ENCODE peak calls at places on chromosome 2, in six cellular contexts. U, Y, K, M, N and D are unnamed samples.

GRCh38 chr2:96527052-96527964 is 9.2 kb upstream of the ARID5A start:
- DNase-seq in U (no peak), Y (no peak), K (peak), M (peak), N (no peak), D (peak)

GRCh38 chr2:120150040-120150482 is 73.1 kb downstream of the TMEM185B start:
- DNase-seq in U (no peak), Y (no peak), K (no peak), M (no peak), N (no peak), D (no peak)

GRCh38 chr2:184589261-184589660 is 9.1 kb upstream of the ZNF804A start:
- DNase-seq in U (no peak), Y (no peak), K (no peak), M (no peak), N (no peak), D (no peak)

GRCh38 chr2:232525796-232526195 is at the start of gene CHRND:
- DNase-seq in U (peak), Y (peak), K (no peak), M (no peak), N (no peak), D (no peak)

GRCh38 chr2:230885467-230886130 is 20.9 kb downstream of the ITM2C start:
- DNase-seq in U (no peak), Y (no peak), K (no peak), M (peak), N (no peak), D (no peak)

GRCh38 chr2:230000118-230000841 is 68.4 kb downstream of the SLC16A14 start:
- DNase-seq in U (no peak), Y (no peak), K (no peak), M (no peak), N (no peak), D (no peak)

GRCh38 chr2:179686718-179687342 is 174.6 kb downstream of the ZNF385B start:
- DNase-seq in U (no peak), Y (no peak), K (no peak), M (peak), N (no peak), D (no peak)

GRCh38 chr2:226489765-226490164 is 309.9 kb downstream of the IRS1 start:
- DNase-seq in U (no peak), Y (no peak), K (no peak), M (peak), N (no peak), D (no peak)

GRCh38 chr2:71681626-71682025 is 228.3 kb downstream of the DYSF start:
- DNase-seq in U (peak), Y (no peak), K (no peak), M (no peak), N (no peak), D (no peak)

GRCh38 chr2:151459368-151459767 is 49.7 kb downstream of the RIF1 start:
- DNase-seq in U (no peak), Y (no peak), K (no peak), M (peak), N (no peak), D (no peak)